ENCODE peak calls at places on chromosomes 6 and 20, in five cellular contexts. One of them, this sample, is unnamed.

GRCh38 chr6:113859349-113860164 is 2.4 kb downstream of the MARCKS start:
- DNase-seq in AG09309: no peak
- DNase-seq in cardiac fibroblast: peak; percentile 65
- DNase-seq in pancreas: no peak
- DNase-seq in mammary epithelial cell: peak; percentile 53
- DNase-seq in this sample: no peak

GRCh38 chr6:25137497-25137896 is 141.7 kb upstream of the CARMIL1 start:
- DNase-seq in AG09309: no peak
- DNase-seq in mammary epithelial cell: no peak
- DNase-seq in cardiac fibroblast: no peak
- DNase-seq in pancreas: no peak
- DNase-seq in this sample: no peak

GRCh38 chr6:170366248-170366960 is 59.8 kb downstream of the FAM120B start:
- DNase-seq in AG09309: no peak
- DNase-seq in pancreas: no peak
- DNase-seq in cardiac fibroblast: no peak
- DNase-seq in mammary epithelial cell: no peak
- DNase-seq in this sample: no peak

GRCh38 chr20:40191573-40191972 is 497.5 kb downstream of the MAFB start:
- DNase-seq in pancreas: no peak
- DNase-seq in cardiac fibroblast: no peak
- DNase-seq in AG09309: no peak
- DNase-seq in mammary epithelial cell: no peak
- DNase-seq in this sample: no peak

GRCh38 chr6:157596886-157597285 is 215.9 kb downstream of the ZDHHC14 start:
- DNase-seq in cardiac fibroblast: no peak
- DNase-seq in AG09309: no peak
- DNase-seq in pancreas: no peak
- DNase-seq in mammary epithelial cell: no peak
- DNase-seq in this sample: no peak

GRCh38 chr6:3813918-3814317 is 35.3 kb upstream of the FAM50B start:
- DNase-seq in mammary epithelial cell: no peak
- DNase-seq in pancreas: no peak
- DNase-seq in AG09309: no peak
- DNase-seq in cardiac fibroblast: no peak
- DNase-seq in this sample: no peak

GRCh38 chr20:3869839-3870634 is 19.1 kb upstream of the PANK2 start:
- DNase-seq in pancreas: no peak
- DNase-seq in cardiac fibroblast: no peak
- DNase-seq in AG09309: no peak
- DNase-seq in mammary epithelial cell: no peak
- DNase-seq in this sample: no peak

GRCh38 chr6:14664112-14664592 is 546.6 kb downstream of the CD83 start:
- DNase-seq in mammary epithelial cell: no peak
- DNase-seq in cardiac fibroblast: no peak
- DNase-seq in AG09309: no peak
- DNase-seq in pancreas: no peak
- DNase-seq in this sample: no peak

GRCh38 chr20:32017711-32018251 is 7.5 kb downstream of the CCM2L start:
- DNase-seq in cardiac fibroblast: no peak
- DNase-seq in AG09309: no peak
- DNase-seq in pancreas: peak; percentile 74
- DNase-seq in mammary epithelial cell: peak; percentile 28
- DNase-seq in this sample: no peak

GRCh38 chr20:20520776-20521175 is 152.9 kb downstream of the INSM1 start:
- DNase-seq in pancreas: no peak
- DNase-seq in AG09309: peak; percentile 20
- DNase-seq in cardiac fibroblast: no peak
- DNase-seq in mammary epithelial cell: peak; percentile 90
- DNase-seq in this sample: no peak

GRCh38 chr6:1929931-1930330 is 315.5 kb downstream of the GMDS start:
- DNase-seq in pancreas: no peak
- DNase-seq in mammary epithelial cell: no peak
- DNase-seq in AG09309: no peak
- DNase-seq in cardiac fibroblast: no peak
- DNase-seq in this sample: no peak

GRCh38 chr6:165845488-165845887 is 182.4 kb upstream of the PDE10A start:
- DNase-seq in cardiac fibroblast: peak; percentile 24
- DNase-seq in mammary epithelial cell: no peak
- DNase-seq in pancreas: no peak
- DNase-seq in AG09309: no peak
- DNase-seq in this sample: no peak

GRCh38 chr20:48845000-48845399 is 17.2 kb upstream of the PREX1 start:
- DNase-seq in AG09309: no peak
- DNase-seq in pancreas: no peak
- DNase-seq in cardiac fibroblast: peak; percentile 46
- DNase-seq in mammary epithelial cell: no peak
- DNase-seq in this sample: no peak

GRCh38 chr6:56730663-56731529 is 88.2 kb upstream of the DST start:
- DNase-seq in pancreas: no peak
- DNase-seq in mammary epithelial cell: peak; percentile 67
- DNase-seq in AG09309: peak; percentile 46
- DNase-seq in cardiac fibroblast: peak; percentile 60
- DNase-seq in this sample: no peak

GRCh38 chr6:142377112-142377848 is 75.5 kb downstream of the ADGRG6 start:
- DNase-seq in cardiac fibroblast: peak; percentile 59
- DNase-seq in mammary epithelial cell: peak; percentile 84
- DNase-seq in pancreas: peak; percentile 16
- DNase-seq in AG09309: no peak
- DNase-seq in this sample: no peak

GRCh38 chr6:109321752-109322151 is 60.5 kb downstream of the CD164 start:
- DNase-seq in mammary epithelial cell: no peak
- DNase-seq in AG09309: no peak
- DNase-seq in pancreas: no peak
- DNase-seq in cardiac fibroblast: no peak
- DNase-seq in this sample: no peak

GRCh38 chr20:32893878-32894483 is 35.3 kb downstream of the EFCAB8 start:
- DNase-seq in AG09309: no peak
- DNase-seq in cardiac fibroblast: peak; percentile 11
- DNase-seq in mammary epithelial cell: no peak
- DNase-seq in pancreas: no peak
- DNase-seq in this sample: no peak

GRCh38 chr20:59780494-59781185 is 152.8 kb downstream of the SYCP2 start:
- DNase-seq in AG09309: no peak
- DNase-seq in mammary epithelial cell: no peak
- DNase-seq in cardiac fibroblast: no peak
- DNase-seq in pancreas: no peak
- DNase-seq in this sample: no peak

GRCh38 chr20:23461180-23461579 is 8.5 kb upstream of the CST11 start:
- DNase-seq in pancreas: no peak
- DNase-seq in AG09309: no peak
- DNase-seq in mammary epithelial cell: no peak
- DNase-seq in cardiac fibroblast: no peak
- DNase-seq in this sample: no peak

GRCh38 chr6:79385333-79385732 is 150.9 kb upstream of the HMGN3 start:
- DNase-seq in AG09309: no peak
- DNase-seq in cardiac fibroblast: peak; percentile 12
- DNase-seq in mammary epithelial cell: no peak
- DNase-seq in pancreas: no peak
- DNase-seq in this sample: no peak

GRCh38 chr20:58219342-58219700 is 9.1 kb downstream of the ANKRD60 start:
- DNase-seq in pancreas: no peak
- DNase-seq in AG09309: peak; percentile 82
- DNase-seq in cardiac fibroblast: peak; percentile 24
- DNase-seq in mammary epithelial cell: peak; percentile 56
- DNase-seq in this sample: no peak

GRCh38 chr6:134176283-134176975 is 124.0 kb upstream of the SLC2A12 start:
- DNase-seq in AG09309: no peak
- DNase-seq in pancreas: peak; percentile 66
- DNase-seq in mammary epithelial cell: no peak
- DNase-seq in cardiac fibroblast: peak; percentile 85
- DNase-seq in this sample: no peak

GRCh38 chr20:60010689-60011417 is 52.6 kb downstream of the CDH26 start:
- DNase-seq in AG09309: no peak
- DNase-seq in cardiac fibroblast: no peak
- DNase-seq in pancreas: no peak
- DNase-seq in mammary epithelial cell: no peak
- DNase-seq in this sample: no peak

GRCh38 chr6:104184036-104184435 is 675.7 kb downstream of the HACE1 start:
- DNase-seq in cardiac fibroblast: no peak
- DNase-seq in mammary epithelial cell: no peak
- DNase-seq in AG09309: no peak
- DNase-seq in pancreas: no peak
- DNase-seq in this sample: no peak

GRCh38 chr6:138815797-138816528 is 20.1 kb downstream of the ECT2L start:
- DNase-seq in mammary epithelial cell: peak; percentile 68
- DNase-seq in cardiac fibroblast: peak; percentile 84
- DNase-seq in AG09309: peak; percentile 45
- DNase-seq in pancreas: no peak
- DNase-seq in this sample: no peak

GRCh38 chr6:45630314-45630713 is 252.6 kb upstream of the SUPT3H start:
- DNase-seq in cardiac fibroblast: no peak
- DNase-seq in mammary epithelial cell: no peak
- DNase-seq in AG09309: no peak
- DNase-seq in pancreas: no peak
- DNase-seq in this sample: no peak

GRCh38 chr6:50654155-50654554 is 59.2 kb upstream of the TFAP2D start:
- DNase-seq in mammary epithelial cell: no peak
- DNase-seq in pancreas: no peak
- DNase-seq in cardiac fibroblast: no peak
- DNase-seq in AG09309: no peak
- DNase-seq in this sample: no peak

GRCh38 chr6:74213995-74214394 is 518.0 kb downstream of the CD109 start:
- DNase-seq in cardiac fibroblast: no peak
- DNase-seq in mammary epithelial cell: no peak
- DNase-seq in AG09309: no peak
- DNase-seq in pancreas: no peak
- DNase-seq in this sample: no peak

DNA sequence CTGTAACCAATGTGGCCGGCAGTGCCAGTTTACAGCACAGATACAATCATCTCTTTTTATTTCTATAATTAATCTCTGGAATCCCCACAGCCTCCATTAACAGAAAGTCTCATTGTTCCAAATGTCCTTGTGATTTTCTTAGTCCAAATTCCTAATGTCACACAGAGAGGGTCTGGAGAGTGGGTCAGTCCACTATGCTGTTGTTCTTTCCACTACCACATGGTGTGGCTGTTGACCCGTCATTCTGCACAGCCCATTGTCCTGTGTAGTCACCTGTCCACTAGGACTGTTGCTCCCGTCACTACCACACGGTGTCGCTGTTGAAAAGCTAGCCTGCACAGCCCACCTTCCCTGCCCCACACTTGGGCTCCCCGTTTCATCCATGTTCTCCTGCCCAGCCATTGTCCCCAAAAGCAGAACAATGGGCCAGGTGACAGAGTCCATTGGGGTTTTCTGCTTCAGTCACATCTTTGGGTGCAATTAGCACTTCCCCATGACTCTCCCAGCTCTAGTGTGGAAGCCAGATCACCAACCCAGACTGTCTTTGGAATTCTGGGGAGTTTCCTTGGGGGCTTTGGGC is 8.6 kb upstream of the LBP start:
- DNase-seq in pancreas: no peak
- DNase-seq in mammary epithelial cell: peak; percentile 14
- DNase-seq in cardiac fibroblast: peak; percentile 21
- DNase-seq in AG09309: no peak
- DNase-seq in this sample: no peak
- TF ChIP-seq CTCF in pancreas: no peak
- TF ChIP-seq CTCF in mammary epithelial cell: peak; percentile 59
- TF ChIP-seq CTCF in cardiac fibroblast: peak; percentile 51
- TF ChIP-seq CTCF in AG09309: peak; percentile 36
- TF ChIP-seq CTCF in this sample: peak; percentile 57

DNA sequence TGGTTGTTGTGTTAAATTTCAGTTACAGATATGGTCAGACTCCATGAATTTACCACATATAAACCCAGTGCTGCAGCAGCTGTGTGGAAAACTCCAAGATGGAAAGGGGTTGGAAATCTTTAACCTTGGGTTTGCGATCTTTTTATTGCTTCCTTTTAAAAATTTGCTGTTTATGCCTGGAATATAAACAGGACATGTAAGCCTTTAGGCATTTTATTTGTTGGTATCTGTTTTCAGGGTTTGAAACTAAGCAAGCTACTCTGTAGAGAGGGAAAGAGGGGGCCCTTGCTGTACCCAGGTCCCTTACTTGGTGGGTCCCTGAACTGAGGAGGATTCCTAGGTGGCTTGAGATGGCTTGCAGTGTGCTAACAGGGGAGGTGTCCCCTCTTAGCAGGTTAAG is 800 bp downstream of the PKIG start:
- DNase-seq in pancreas: no peak
- DNase-seq in mammary epithelial cell: no peak
- DNase-seq in AG09309: no peak
- DNase-seq in cardiac fibroblast: no peak
- DNase-seq in this sample: no peak
- H3K4me3 ChIP-seq in pancreas: no peak overlapping the region
- H3K4me3 ChIP-seq in mammary epithelial cell: no peak overlapping the region
- H3K4me3 ChIP-seq in AG09309: peak overlapping the region; percentile 38
- H3K4me3 ChIP-seq in cardiac fibroblast: peak overlapping the region; percentile 50
- H3K4me3 ChIP-seq in this sample: peak overlapping the region; percentile 17

GRCh38 chr6:27188885-27189418 is 58.5 kb upstream of the PRSS16 start:
- DNase-seq in pancreas: peak; percentile 67
- DNase-seq in mammary epithelial cell: peak; percentile 71
- DNase-seq in AG09309: peak; percentile 41
- DNase-seq in cardiac fibroblast: peak; percentile 87
- DNase-seq in this sample: peak; percentile 54

GRCh38 chr6:27188206-27188884 is 59.2 kb upstream of the PRSS16 start:
- DNase-seq in AG09309: no peak
- DNase-seq in cardiac fibroblast: peak; percentile 83
- DNase-seq in mammary epithelial cell: peak; percentile 78
- DNase-seq in pancreas: peak; percentile 53
- DNase-seq in this sample: no peak

GRCh38 chr6:27178860-27179259 is 68.6 kb upstream of the PRSS16 start:
- DNase-seq in AG09309: no peak
- DNase-seq in mammary epithelial cell: no peak
- DNase-seq in cardiac fibroblast: no peak
- DNase-seq in pancreas: no peak
- DNase-seq in this sample: no peak

GRCh38 chr6:27178001-27178730 is 69.3 kb upstream of the PRSS16 start:
- DNase-seq in pancreas: peak; percentile 54
- DNase-seq in cardiac fibroblast: peak; percentile 94
- DNase-seq in AG09309: no peak
- DNase-seq in mammary epithelial cell: peak; percentile 85
- DNase-seq in this sample: peak; percentile 90

GRCh38 chr6:27183082-27183832 is 64.2 kb upstream of the PRSS16 start:
- DNase-seq in AG09309: no peak
- DNase-seq in mammary epithelial cell: no peak
- DNase-seq in cardiac fibroblast: no peak
- DNase-seq in pancreas: no peak
- DNase-seq in this sample: no peak
- TF ChIP-seq CTCF in AG09309: no peak
- TF ChIP-seq CTCF in mammary epithelial cell: no peak
- TF ChIP-seq CTCF in cardiac fibroblast: no peak
- TF ChIP-seq CTCF in pancreas: no peak
- TF ChIP-seq CTCF in this sample: no peak

GRCh38 chr20:54028276-54029011 is 42.0 kb downstream of the BCAS1 start:
- DNase-seq in pancreas: no peak
- DNase-seq in AG09309: no peak
- DNase-seq in mammary epithelial cell: no peak
- DNase-seq in cardiac fibroblast: no peak
- DNase-seq in this sample: no peak
- H3K4me3 ChIP-seq in pancreas: no peak overlapping the region
- H3K4me3 ChIP-seq in AG09309: no peak overlapping the region
- H3K4me3 ChIP-seq in mammary epithelial cell: no peak overlapping the region
- H3K4me3 ChIP-seq in cardiac fibroblast: no peak overlapping the region
- H3K4me3 ChIP-seq in this sample: no peak overlapping the region